ENCODE peak calls at places on chromosomes 13 and 19, in five cellular contexts. H is tibial nerve, G is heart left ventricle, F is lung, R is A673. E is an unnamed sample.

GRCh38 chr13:49935171-49936084 is 712 bp downstream of the SPRYD7 start:
- DNase-seq in H (peak), G (no peak), F (peak), R (peak), E (peak)

GRCh38 chr19:18020212-18021067 is 12.5 kb downstream of the ARRDC2 start:
- DNase-seq in H (peak), G (peak), F (peak), R (no peak), E (peak)

GRCh38 chr13:110812111-110812868 is 98.8 kb downstream of the ING1 start:
- DNase-seq in H (no peak), G (no peak), F (no peak), R (no peak), E (no peak)

GRCh38 chr13:110444226-110444653 is 117.3 kb downstream of the RAB20 start:
- DNase-seq in H (peak), G (no peak), F (no peak), R (no peak), E (no peak)

GRCh38 chr13:112986470-112986869 is 17.5 kb downstream of the MCF2L start:
- DNase-seq in H (no peak), G (no peak), F (no peak), R (no peak), E (no peak)

GRCh38 chr13:55263045-55263444 is 1877.7 kb upstream of the PRR20A start:
- DNase-seq in H (no peak), G (no peak), F (no peak), R (no peak), E (no peak)

GRCh38 chr19:47081095-47081494 is 32.5 kb downstream of the ZC3H4 start:
- DNase-seq in H (no peak), G (no peak), F (no peak), R (no peak), E (no peak)

GRCh38 chr19:944171-944567 is 18.3 kb downstream of the ARID3A start:
- DNase-seq in H (no peak), G (no peak), F (no peak), R (no peak), E (no peak)

GRCh38 chr13:32330438-32330837 is 15.1 kb downstream of the BRCA2 start:
- DNase-seq in H (no peak), G (no peak), F (no peak), R (no peak), E (no peak)

GRCh38 chr19:55248704-55249103 is 10.1 kb downstream of the PPP6R1 start:
- DNase-seq in H (no peak), G (peak), F (no peak), R (no peak), E (no peak)

GRCh38 chr19:51219307-51219706 is 5.6 kb upstream of the CD33 start:
- DNase-seq in H (no peak), G (no peak), F (no peak), R (no peak), E (no peak)

GRCh38 chr19:4970558-4971423 is 1.9 kb downstream of the KDM4B start:
- DNase-seq in H (no peak), G (no peak), F (no peak), R (peak), E (no peak)

GRCh38 chr13:84126671-84127171 is 244.4 kb upstream of the SLITRK1 start:
- DNase-seq in H (no peak), G (no peak), F (no peak), R (peak), E (no peak)

GRCh38 chr13:105940882-105941281 is 594.6 kb downstream of the EFNB2 start:
- DNase-seq in H (no peak), G (no peak), F (no peak), R (no peak), E (no peak)

GRCh38 chr19:401836-402535 is 7.0 kb downstream of the C2CD4C start:
- DNase-seq in H (no peak), G (peak), F (no peak), R (peak), E (no peak)

GRCh38 chr13:36420437-36420891 is 11.8 kb upstream of the CCNA1 start:
- DNase-seq in H (peak), G (no peak), F (peak), R (peak), E (peak)

GRCh38 chr13:51785592-51786424 is 18.2 kb downstream of the DHRS12 start:
- DNase-seq in H (peak), G (no peak), F (no peak), R (peak), E (no peak)

GRCh38 chr13:113401452-113402415 is 37.8 kb upstream of the GRTP1 start:
- DNase-seq in H (no peak), G (peak), F (no peak), R (no peak), E (no peak)

GRCh38 chr19:35040474-35040825 is 1.1 kb upstream of the HPN start:
- DNase-seq in H (no peak), G (no peak), F (no peak), R (no peak), E (no peak)
- H3K27ac ChIP-seq in H (peak), G (peak), F (peak), R (no peak), E (no peak)

GRCh38 chr13:79810671-79811070 is 329.7 kb downstream of the NDFIP2 start:
- DNase-seq in H (no peak), G (no peak), F (no peak), R (no peak), E (no peak)
- H3K27ac ChIP-seq in H (no peak), G (no peak), F (no peak), R (no peak), E (no peak)

GRCh38 chr19:13010038-13010991 is 15.0 kb downstream of the NFIX start:
- DNase-seq in H (peak), G (peak), F (no peak), R (no peak), E (no peak)

GRCh38 chr19:13010992-13011652 is 15.8 kb downstream of the NFIX start:
- DNase-seq in H (no peak), G (no peak), F (no peak), R (no peak), E (no peak)

GRCh38 chr19:13012390-13012689 is 17.1 kb downstream of the NFIX start:
- DNase-seq in H (no peak), G (no peak), F (no peak), R (no peak), E (no peak)

GRCh38 chr19:13012690-13013608 is 17.7 kb downstream of the NFIX start:
- DNase-seq in H (peak), G (no peak), F (no peak), R (peak), E (no peak)

GRCh38 chr19:13011653-13012389 is 16.5 kb downstream of the NFIX start:
- DNase-seq in H (no peak), G (no peak), F (no peak), R (no peak), E (no peak)
- H3K27ac ChIP-seq in H (peak), G (peak), F (peak), R (no peak), E (no peak)

DNA sequence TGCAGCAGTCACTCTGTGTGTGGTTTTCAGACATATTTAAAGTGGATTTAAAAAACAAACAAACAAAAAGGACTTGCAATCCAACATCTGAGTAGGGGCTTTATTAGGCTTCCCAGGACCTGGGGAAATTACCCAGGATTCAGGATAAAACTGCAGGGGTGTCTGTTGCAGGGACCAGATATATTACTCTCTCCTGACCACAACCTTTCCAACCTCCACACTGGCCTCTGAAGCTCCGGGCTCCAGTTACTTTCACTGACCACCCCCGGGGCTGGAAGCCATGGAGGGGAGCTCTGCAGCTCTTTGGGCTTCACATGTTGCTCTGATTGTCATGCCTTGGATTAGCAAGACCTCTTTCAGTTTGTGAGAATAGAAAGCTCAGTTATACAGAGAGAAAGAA is 75.2 kb downstream of the INSR start:
- DNase-seq in H (no peak), G (no peak), F (no peak), R (no peak), E (no peak)
- H3K27ac ChIP-seq in H (no peak), G (no peak), F (no peak), R (no peak), E (no peak)

GRCh38 chr13:44244288-44244687 is 129.3 kb upstream of the SERP2 start:
- DNase-seq in H (no peak), G (no peak), F (no peak), R (no peak), E (no peak)

GRCh38 chr13:44252938-44253337 is 120.7 kb upstream of the SERP2 start:
- DNase-seq in H (no peak), G (no peak), F (no peak), R (no peak), E (no peak)

GRCh38 chr13:44249439-44249838 is 124.2 kb upstream of the SERP2 start:
- DNase-seq in H (peak), G (peak), F (no peak), R (no peak), E (no peak)
- H3K27ac ChIP-seq in H (peak), G (peak), F (peak), R (no peak), E (peak)

E was measured in caudate nucleus.